ENCODE peak calls at places on chromosome 10, in four cellular contexts. Y is transverse colon, K is hepatocyte, A is IMR-90. W is an unnamed sample.

GRCh38 chr10:10977978-10978377 is 39.7 kb upstream of the CELF2 start:
- DNase-seq in Y (no peak), K (no peak), A (peak), W (peak)

GRCh38 chr10:29950391-29950790 is 109.0 kb downstream of the JCAD start:
- DNase-seq in Y (no peak), K (no peak), A (no peak), W (peak)

GRCh38 chr10:13503745-13504463 is 24.9 kb downstream of the BEND7 start:
- DNase-seq in Y (no peak), K (peak), A (peak), W (no peak)

GRCh38 chr10:36089790-36090391 is 447.8 kb upstream of the FZD8 start:
- DNase-seq in Y (no peak), K (no peak), A (no peak), W (no peak)

GRCh38 chr10:72089618-72090017 is 1.3 kb upstream of the SPOCK2 start:
- DNase-seq in Y (peak), K (peak), A (no peak), W (no peak)

GRCh38 chr10:27481486-27481885 is 22.6 kb upstream of the RAB18 start:
- DNase-seq in Y (no peak), K (no peak), A (no peak), W (no peak)

GRCh38 chr10:31935678-31936077 is 7.0 kb upstream of the ARHGAP12 start:
- DNase-seq in Y (no peak), K (no peak), A (no peak), W (no peak)

GRCh38 chr10:3514691-3515090 is 270.3 kb downstream of the KLF6 start:
- DNase-seq in Y (no peak), K (no peak), A (no peak), W (no peak)

GRCh38 chr10:33421789-33422188 is 87.3 kb upstream of the NRP1 start:
- DNase-seq in Y (no peak), K (peak), A (peak), W (peak)

GRCh38 chr10:33783078-33783477 is 448.6 kb upstream of the NRP1 start:
- DNase-seq in Y (no peak), K (no peak), A (no peak), W (no peak)

GRCh38 chr10:60098676-60099601 is 192.6 kb upstream of the CCDC6 start:
- DNase-seq in Y (no peak), K (no peak), A (no peak), W (no peak)
- TF ChIP-seq CTCF in Y (peak), K (no peak), A (no peak), W (no peak)

DNA sequence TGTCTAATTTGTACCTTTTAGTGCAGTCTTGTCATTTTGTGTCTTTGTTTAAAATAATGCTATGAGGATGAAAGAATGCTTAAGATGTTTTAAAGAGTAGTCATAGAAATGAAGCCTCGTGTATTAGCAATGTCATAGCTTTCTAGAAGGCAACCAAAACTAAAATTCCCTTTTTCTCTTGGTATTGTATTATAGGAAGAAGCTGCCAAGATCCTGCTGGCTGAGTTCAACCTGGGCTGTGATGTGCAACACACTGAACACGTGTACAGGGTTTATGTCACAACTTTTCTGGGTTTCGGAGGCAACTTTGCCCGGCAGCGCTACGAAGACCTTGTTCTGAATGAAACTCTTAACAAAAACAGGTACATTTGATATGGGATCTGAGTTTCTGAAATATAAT is 36.2 kb downstream of the COX15 start:
- DNase-seq in Y (no peak), K (no peak), A (peak), W (peak)
- H3K4me3 ChIP-seq in Y (no peak), K (no peak), A (no peak), W (no peak)

DNA sequence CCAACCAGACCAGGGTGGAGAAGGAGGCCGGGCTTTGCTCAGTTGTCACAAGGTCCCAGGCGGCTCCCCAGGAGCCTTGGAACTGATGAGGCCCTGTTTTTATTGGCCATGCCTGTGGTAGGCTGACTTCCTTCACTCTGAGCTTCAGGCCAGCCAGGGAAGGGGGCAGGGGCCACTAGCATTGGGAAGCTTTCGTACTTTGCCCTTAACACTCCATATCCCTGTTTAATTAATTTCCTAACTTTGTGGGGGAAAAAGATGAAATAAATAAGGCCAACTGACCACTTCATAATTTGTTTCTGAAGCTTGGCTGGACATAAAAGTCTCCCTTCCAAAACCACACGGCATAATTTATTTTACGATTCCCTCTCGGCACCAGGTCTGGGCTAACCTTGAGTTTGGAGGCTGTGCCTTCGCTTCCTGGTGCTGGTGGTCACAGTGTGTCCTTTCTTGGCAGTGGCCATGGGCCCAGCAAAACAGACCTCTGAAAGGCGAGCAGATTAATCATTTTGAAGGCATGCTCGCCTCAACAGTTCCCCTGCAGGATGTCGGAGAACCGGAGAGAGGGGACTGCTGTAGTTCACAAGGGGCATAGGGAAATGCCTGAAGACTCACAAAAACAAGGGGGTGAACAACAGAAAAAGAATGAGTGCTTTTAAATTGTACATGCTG is 965.9 kb downstream of the LRMDA start:
- DNase-seq in Y (no peak), K (no peak), A (no peak), W (peak)
- TF ChIP-seq CTCF in Y (no peak), K (no peak), A (no peak), W (peak)

DNA sequence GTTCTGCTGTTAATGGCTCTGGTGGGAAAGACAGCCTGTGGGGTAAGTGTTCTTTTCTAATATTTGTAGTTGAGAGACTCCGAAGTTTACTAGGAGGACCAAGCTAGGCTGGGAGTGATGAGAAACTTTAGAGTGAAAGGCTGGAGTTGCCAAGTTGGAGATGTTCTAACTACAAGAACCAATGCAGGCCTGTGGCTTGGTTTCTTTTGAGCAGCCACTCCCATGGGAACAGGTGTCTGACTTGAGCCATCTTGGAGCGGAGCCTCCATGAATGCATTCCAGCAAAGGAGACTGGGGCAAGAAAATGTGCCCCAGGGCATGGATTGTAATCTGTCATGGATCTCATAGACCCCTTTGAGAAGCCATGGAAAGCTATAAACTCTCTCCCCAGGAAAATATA is 296 bp downstream of the HABP2 start:
- DNase-seq in Y (no peak), K (no peak), A (no peak), W (no peak)
- H3K4me3 ChIP-seq in Y (no peak), K (peak), A (no peak), W (no peak)

W was measured in fibroblast of the aortic adventitia.